ENCODE peak calls at places on chromosome 15, in nine cellular contexts. Q, A, J, M, T, V, H, G and U are unnamed samples.

GRCh38 chr15:48642795-48643194 is 2.7 kb downstream of the FBN1 start:
- DNase-seq in Q (no peak), H (no peak), V (no peak), A (no peak), G (peak), T (peak), M (no peak), J (no peak), U (no peak)

GRCh38 chr15:74203914-74204431 is 1.4 kb upstream of the STRA6 start:
- DNase-seq in V (no peak), Q (no peak), J (no peak), M (peak), G (peak), H (no peak), A (peak), T (peak), U (no peak)

GRCh38 chr15:74821091-74821789 is 5.2 kb upstream of the CPLX3 start:
- DNase-seq in G (no peak), J (no peak), T (no peak), H (no peak), M (no peak), A (no peak), Q (no peak), V (no peak), U (no peak)

GRCh38 chr15:74179101-74179841 is 5.8 kb downstream of the ISLR start:
- DNase-seq in Q (peak), A (peak), J (peak), V (no peak), G (peak), H (peak), M (peak), T (peak), U (peak)

GRCh38 chr15:40103124-40103858 is 5.4 kb downstream of the BMF start:
- DNase-seq in M (peak), H (peak), G (peak), T (peak), A (no peak), Q (peak), J (peak), V (peak), U (peak)

GRCh38 chr15:52783929-52784798 is 6.0 kb downstream of the ONECUT1 start:
- DNase-seq in V (no peak), Q (no peak), M (peak), J (no peak), T (peak), H (peak), A (no peak), G (peak), U (peak)

GRCh38 chr15:41568350-41569017 is 9.5 kb downstream of the TYRO3 start:
- DNase-seq in T (no peak), G (peak), A (no peak), Q (no peak), M (peak), H (peak), V (no peak), J (no peak), U (no peak)

GRCh38 chr15:39472661-39473657 is 107.9 kb upstream of the THBS1 start:
- DNase-seq in T (peak), J (peak), Q (peak), H (no peak), V (peak), M (peak), G (peak), A (peak), U (peak)

GRCh38 chr15:62857411-62857853 is 185.1 kb upstream of the TPM1 start:
- DNase-seq in Q (peak), T (no peak), H (no peak), J (no peak), M (no peak), V (no peak), G (no peak), A (no peak), U (no peak)

GRCh38 chr15:68471552-68471951 is 39.6 kb upstream of the ITGA11 start:
- DNase-seq in H (no peak), V (no peak), G (no peak), Q (no peak), T (no peak), J (no peak), A (no peak), M (no peak), U (no peak)

GRCh38 chr15:89042387-89042786 is 45.9 kb upstream of the ABHD2 start:
- DNase-seq in Q (no peak), V (no peak), G (no peak), M (no peak), J (no peak), T (no peak), A (no peak), H (no peak), U (peak)

GRCh38 chr15:27336676-27337075 is 365.7 kb downstream of the GABRG3 start:
- DNase-seq in G (no peak), H (no peak), M (no peak), T (no peak), A (no peak), Q (no peak), V (no peak), J (no peak), U (no peak)

GRCh38 chr15:69857246-69857645 is 240.5 kb downstream of the TLE3 start:
- DNase-seq in V (no peak), G (no peak), A (no peak), T (no peak), Q (no peak), M (no peak), J (no peak), H (no peak), U (no peak)

GRCh38 chr15:71804695-71805470 is 5.5 kb upstream of the NR2E3 start:
- DNase-seq in H (no peak), G (no peak), M (no peak), T (peak), Q (no peak), A (no peak), V (no peak), J (no peak), U (no peak)

GRCh38 chr15:90106522-90107117 is 4.4 kb upstream of the IDH2 start:
- DNase-seq in M (peak), H (peak), V (peak), A (peak), G (peak), T (peak), Q (peak), J (peak), U (no peak)

GRCh38 chr15:29071907-29072273 is 186.1 kb downstream of the APBA2 start:
- DNase-seq in H (no peak), V (no peak), T (no peak), Q (peak), A (no peak), G (no peak), J (no peak), M (no peak), U (peak)

GRCh38 chr15:52427804-52428203 is 100.9 kb downstream of the MYO5A start:
- DNase-seq in M (peak), A (peak), G (peak), H (no peak), T (peak), V (no peak), J (peak), Q (no peak), U (no peak)

GRCh38 chr15:64112904-64113303 is 17.1 kb downstream of the SNX1 start:
- DNase-seq in G (peak), T (no peak), A (peak), J (no peak), M (no peak), V (no peak), H (no peak), Q (no peak), U (no peak)

GRCh38 chr15:76296849-76297248 is 14.4 kb downstream of the ETFA start:
- DNase-seq in M (no peak), V (no peak), H (no peak), G (no peak), Q (no peak), J (no peak), A (no peak), T (no peak), U (no peak)

GRCh38 chr15:63519041-63519440 is 14.6 kb downstream of the USP3 start:
- DNase-seq in A (no peak), J (no peak), T (no peak), V (no peak), G (no peak), M (no peak), H (peak), Q (no peak), U (no peak)

GRCh38 chr15:64356443-64357040 is 569 bp upstream of the CSNK1G1 start:
- DNase-seq in M (peak), A (peak), H (no peak), V (no peak), G (peak), J (no peak), T (peak), Q (no peak), U (no peak)

GRCh38 chr15:52790166-52790708 is at the start of gene ONECUT1:
- DNase-seq in M (peak), J (peak), H (peak), G (peak), V (peak), T (peak), Q (no peak), A (no peak), U (no peak)

GRCh38 chr15:44394062-44394461 is 33.4 kb upstream of the CTDSPL2 start:
- DNase-seq in J (no peak), V (no peak), Q (no peak), H (no peak), M (no peak), G (peak), A (peak), T (no peak), U (no peak)

GRCh38 chr15:90087454-90088154 is 14.7 kb downstream of the IDH2 start:
- DNase-seq in J (peak), H (peak), G (peak), T (peak), Q (no peak), V (no peak), M (no peak), A (no peak), U (no peak)

GRCh38 chr15:40441736-40442531 is 1.2 kb downstream of the BAHD1 start:
- DNase-seq in M (peak), T (peak), Q (no peak), J (peak), H (peak), V (peak), G (no peak), A (no peak), U (no peak)

GRCh38 chr15:57462391-57462790 is 86.1 kb downstream of the CGNL1 start:
- DNase-seq in V (no peak), Q (no peak), M (no peak), J (no peak), A (no peak), H (peak), T (peak), G (peak), U (no peak)

GRCh38 chr15:58447244-58448010 is 15.6 kb downstream of the LIPC start:
- DNase-seq in J (no peak), Q (no peak), T (peak), V (no peak), M (no peak), H (no peak), G (peak), A (peak), U (no peak)

GRCh38 chr15:37877851-37878577 is 56.4 kb upstream of the TMCO5A start:
- DNase-seq in H (peak), M (peak), J (no peak), A (peak), T (no peak), Q (no peak), V (no peak), G (peak), U (no peak)

GRCh38 chr15:70608156-70608555 is 155.2 kb downstream of the UACA start:
- DNase-seq in J (no peak), M (no peak), Q (no peak), V (no peak), T (no peak), G (peak), A (no peak), H (no peak), U (no peak)

GRCh38 chr15:88401972-88402656 is 65.1 kb downstream of the MRPL46 start:
- DNase-seq in V (no peak), M (peak), G (no peak), J (no peak), Q (no peak), A (no peak), H (no peak), T (no peak), U (no peak)

GRCh38 chr15:68143785-68144184 is 61.3 kb downstream of the CALML4 start:
- DNase-seq in A (no peak), T (no peak), M (no peak), Q (no peak), J (no peak), G (no peak), V (no peak), H (no peak), U (no peak)

GRCh38 chr15:31296304-31297220 is 30.1 kb upstream of the KLF13 start:
- DNase-seq in H (peak), G (no peak), J (no peak), T (no peak), A (no peak), M (peak), V (peak), Q (peak), U (peak)

GRCh38 chr15:69253156-69253555 is 45.6 kb upstream of the PAQR5 start:
- DNase-seq in Q (no peak), T (peak), G (peak), M (peak), A (peak), H (peak), V (no peak), J (no peak), U (no peak)

GRCh38 chr15:91224750-91225380 is 124.8 kb downstream of the SV2B start:
- DNase-seq in H (peak), T (peak), M (peak), J (no peak), A (peak), Q (no peak), V (peak), G (peak), U (no peak)

GRCh38 chr15:37246856-37247255 is 146.5 kb upstream of the MEIS2 start:
- DNase-seq in Q (no peak), H (no peak), J (no peak), T (no peak), A (no peak), G (no peak), M (no peak), V (no peak), U (no peak)

GRCh38 chr15:66128116-66128715 is 125.3 kb downstream of the MEGF11 start:
- DNase-seq in H (no peak), M (no peak), G (no peak), J (no peak), T (peak), Q (no peak), A (no peak), V (no peak), U (no peak)

GRCh38 chr15:75171408-75171807 is 30.3 kb upstream of the C15orf39 start:
- DNase-seq in V (no peak), M (no peak), Q (no peak), A (peak), G (peak), J (no peak), T (peak), H (peak), U (peak)

GRCh38 chr15:85685366-85685765 is 109.4 kb downstream of the KLHL25 start:
- DNase-seq in G (no peak), A (no peak), T (no peak), J (no peak), M (no peak), H (no peak), Q (no peak), V (no peak), U (no peak)

GRCh38 chr15:85684174-85684710 is 110.5 kb downstream of the KLHL25 start:
- DNase-seq in Q (no peak), V (no peak), T (no peak), M (no peak), A (no peak), J (no peak), H (no peak), G (no peak), U (no peak)

GRCh38 chr15:85687329-85687728 is 107.4 kb downstream of the KLHL25 start:
- DNase-seq in J (no peak), G (no peak), T (no peak), V (no peak), M (no peak), A (no peak), Q (no peak), H (no peak), U (no peak)

GRCh38 chr15:85676332-85676731 is 118.4 kb downstream of the KLHL25 start:
- DNase-seq in V (no peak), A (no peak), M (no peak), H (no peak), G (no peak), J (no peak), Q (no peak), T (no peak), U (no peak)

DNA sequence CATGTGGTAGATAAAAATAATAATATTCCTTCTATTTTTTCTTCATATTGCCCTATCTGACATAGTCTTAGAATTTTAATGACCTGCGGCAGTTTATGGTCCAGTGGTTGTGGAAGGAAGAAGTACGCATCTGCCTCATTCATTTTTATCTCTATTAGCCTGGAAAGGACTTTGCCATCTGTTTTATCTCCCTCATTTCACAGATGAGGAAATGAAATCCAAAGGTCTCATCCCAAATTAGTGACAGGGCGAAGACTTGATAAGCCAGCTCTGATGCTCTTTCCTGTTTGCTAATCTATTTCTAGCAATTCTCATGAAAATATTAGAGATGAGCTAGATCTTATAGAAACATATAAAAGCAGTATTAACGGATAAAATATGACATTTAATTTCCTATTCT is 113.3 kb downstream of the KLHL25 start:
- DNase-seq in H (no peak), J (no peak), A (no peak), V (no peak), Q (no peak), T (peak), G (no peak), M (no peak), U (no peak)
- H3K4me3 ChIP-seq in H (no peak), J (no peak), A (no peak), V (no peak), Q (no peak), T (no peak), G (no peak), M (no peak), U (no peak)

GRCh38 chr15:98900382-98900781 is 107.2 kb downstream of the PGPEP1L start:
- DNase-seq in G (peak), H (no peak), M (no peak), A (peak), Q (no peak), T (no peak), J (no peak), V (no peak), U (no peak)

GRCh38 chr15:98905981-98906711 is 101.4 kb downstream of the PGPEP1L start:
- DNase-seq in H (peak), Q (no peak), A (peak), J (no peak), M (no peak), T (no peak), V (no peak), G (no peak), U (no peak)

GRCh38 chr15:98901438-98901837 is 106.2 kb downstream of the PGPEP1L start:
- DNase-seq in G (no peak), T (no peak), V (no peak), J (no peak), A (peak), M (no peak), Q (no peak), H (no peak), U (no peak)

GRCh38 chr15:98904466-98905048 is 103.0 kb downstream of the PGPEP1L start:
- DNase-seq in G (peak), M (peak), V (peak), Q (peak), A (peak), J (no peak), H (peak), T (no peak), U (no peak)

DNA sequence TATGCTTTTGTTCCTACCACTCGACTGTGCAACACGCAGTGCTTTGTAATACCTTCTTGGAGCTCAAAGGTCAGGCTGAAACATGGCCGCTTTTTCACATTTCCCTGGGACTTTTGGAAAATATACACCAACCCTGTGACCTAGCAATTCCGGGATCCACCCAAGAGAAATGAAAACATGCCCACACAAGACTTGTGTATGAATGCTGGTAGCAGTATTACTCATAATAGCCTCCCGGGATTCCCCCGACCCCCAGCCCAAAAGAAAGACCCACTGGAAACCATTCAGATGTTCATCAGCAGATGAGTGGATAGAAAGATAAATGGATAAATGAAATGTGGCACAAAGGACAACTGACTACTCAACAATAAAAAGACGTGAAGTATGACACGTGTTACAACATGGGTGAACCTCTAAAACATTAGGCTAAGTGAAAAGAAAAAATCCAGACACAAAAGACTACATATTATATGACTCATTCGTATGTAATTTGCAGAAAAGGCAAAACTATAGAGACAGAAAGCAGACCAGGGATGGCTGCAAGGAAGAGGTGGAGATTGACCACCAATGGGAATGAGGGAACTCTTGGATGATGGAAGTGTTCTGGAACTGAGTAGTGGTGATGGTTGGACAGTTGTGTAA is 104.1 kb downstream of the PGPEP1L start:
- DNase-seq in J (no peak), V (no peak), H (peak), M (no peak), G (peak), A (peak), Q (no peak), T (peak), U (no peak)
- H3K27ac ChIP-seq in J (no peak), V (no peak), H (peak), M (peak), G (no peak), A (peak), Q (peak), T (peak), U (no peak)

GRCh38 chr15:82129144-82129692 is 83.4 kb upstream of the MEX3B start:
- DNase-seq in H (no peak), J (no peak), M (no peak), V (no peak), A (no peak), Q (no peak), T (no peak), G (no peak), U (no peak)
- H3K4me3 ChIP-seq in H (no peak), J (no peak), M (no peak), V (no peak), A (no peak), Q (no peak), T (no peak), G (no peak), U (no peak)

DNA sequence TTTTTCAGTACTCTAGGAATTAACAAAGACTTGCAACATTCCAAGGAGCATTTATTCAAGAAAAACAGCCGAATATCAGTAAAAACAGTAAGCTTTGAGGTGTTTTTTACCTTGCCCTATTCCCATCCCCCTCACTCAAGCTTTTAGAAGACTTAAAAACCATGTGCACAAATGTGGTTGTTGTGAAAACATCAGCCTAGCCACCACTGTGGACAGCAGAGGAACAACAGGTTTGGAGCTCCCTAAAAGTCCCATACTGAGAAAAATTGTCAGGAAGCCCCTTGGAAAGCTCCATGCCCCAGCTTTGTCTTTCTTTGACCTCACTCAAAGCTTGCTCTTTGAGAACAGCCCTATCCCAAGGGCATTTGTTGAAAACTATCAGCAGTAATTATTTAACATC is 34.7 kb upstream of the RSL24D1 start:
- DNase-seq in H (no peak), Q (no peak), A (no peak), J (no peak), T (no peak), G (no peak), M (no peak), V (no peak), U (no peak)
- H3K27ac ChIP-seq in H (no peak), Q (no peak), A (no peak), J (no peak), T (no peak), G (no peak), M (no peak), V (no peak), U (no peak)

GRCh38 chr15:25860885-25861866 is 2.0 kb downstream of the ATP10A start:
- DNase-seq in G (no peak), Q (no peak), T (peak), H (no peak), J (no peak), V (no peak), A (no peak), M (no peak), U (no peak)
- H3K4me3 ChIP-seq in G (no peak), Q (peak), T (peak), H (no peak), J (peak), V (peak), A (no peak), M (no peak), U (peak)

GRCh38 chr15:93212578-93212977 is 123.6 kb upstream of the RGMA start:
- DNase-seq in G (no peak), A (no peak), J (no peak), Q (no peak), H (no peak), M (no peak), T (peak), V (no peak), U (no peak)

GRCh38 chr15:93209690-93210425 is 120.8 kb upstream of the RGMA start:
- DNase-seq in G (no peak), V (no peak), Q (no peak), T (no peak), J (no peak), H (no peak), A (no peak), M (no peak), U (no peak)

GRCh38 chr15:93217343-93217742 is 128.3 kb upstream of the RGMA start:
- DNase-seq in M (no peak), J (peak), T (no peak), Q (no peak), V (no peak), H (no peak), A (no peak), G (no peak), U (no peak)

GRCh38 chr15:93210995-93211394 is 122.0 kb upstream of the RGMA start:
- DNase-seq in V (no peak), Q (no peak), G (no peak), M (no peak), J (peak), A (no peak), T (no peak), H (no peak), U (no peak)

GRCh38 chr15:93213281-93213680 is 124.3 kb upstream of the RGMA start:
- DNase-seq in M (no peak), Q (no peak), G (no peak), H (no peak), T (no peak), J (peak), A (no peak), V (no peak), U (no peak)
- H3K27ac ChIP-seq in M (no peak), Q (no peak), G (no peak), H (no peak), T (no peak), J (peak), A (no peak), V (no peak), U (no peak)